ENCODE peak calls at places on chromosomes 7 and 10, in eight cellular contexts. A is fibroblast of the aortic adventitia, H is AG04450, L is tibial artery, B is neural progenitor cell, P is bronchial epithelial cell, E is ovary, U is heart right ventricle. G is an unnamed sample.

GRCh38 chr7:149202831-149203231 is 7.5 kb downstream of the ZNF282 start:
- DNase-seq in A (peak; percentile 38), H (no peak), L (no peak), B (no peak), P (no peak), E (no peak), U (peak; percentile 21), G (no peak)

GRCh38 chr7:69787736-69788431 is 189.6 kb downstream of the AUTS2 start:
- DNase-seq in A (no peak), H (no peak), L (no peak), B (peak; percentile 39), P (no peak), E (no peak), U (no peak), G (no peak)

GRCh38 chr7:2719007-2719406 is 31.0 kb downstream of the AMZ1 start:
- DNase-seq in A (no peak), H (no peak), L (no peak), B (peak; percentile 62), P (no peak), E (no peak), U (no peak), G (no peak)

GRCh38 chr7:45978731-45979211 is 57.7 kb upstream of the IGFBP3 start:
- DNase-seq in A (no peak), H (no peak), L (no peak), B (no peak), P (peak; percentile 34), E (no peak), U (no peak), G (no peak)

GRCh38 chr10:92712016-92712889 is 22.5 kb downstream of the HHEX start:
- DNase-seq in A (no peak), H (no peak), L (no peak), B (no peak), P (no peak), E (no peak), U (no peak), G (no peak)

GRCh38 chr7:121420976-121421375 is 24.9 kb upstream of the FAM3C start:
- DNase-seq in A (no peak), H (no peak), L (no peak), B (no peak), P (peak; percentile 87), E (no peak), U (no peak), G (no peak)

GRCh38 chr7:83476501-83476900 is 172.4 kb downstream of the SEMA3E start:
- DNase-seq in A (no peak), H (no peak), L (no peak), B (no peak), P (no peak), E (no peak), U (no peak), G (no peak)

GRCh38 chr10:52170776-52171175 is 143.3 kb upstream of the DKK1 start:
- DNase-seq in A (no peak), H (no peak), L (no peak), B (no peak), P (no peak), E (no peak), U (no peak), G (no peak)

GRCh38 chr7:6251653-6252052 is 20.8 kb downstream of the CYTH3 start:
- DNase-seq in A (no peak), H (no peak), L (no peak), B (no peak), P (no peak), E (no peak), U (no peak), G (no peak)

GRCh38 chr10:98030991-98031431 is 590 bp upstream of the CRTAC1 start:
- DNase-seq in A (no peak), H (no peak), L (no peak), B (peak; percentile 73), P (no peak), E (no peak), U (no peak), G (no peak)

GRCh38 chr10:127303105-127303504 is 106.7 kb upstream of the INSYN2A start:
- DNase-seq in A (no peak), H (no peak), L (no peak), B (no peak), P (peak; percentile 41), E (no peak), U (no peak), G (no peak)

GRCh38 chr10:74072503-74072902 is 74.6 kb downstream of the VCL start:
- DNase-seq in A (no peak), H (no peak), L (no peak), B (no peak), P (no peak), E (no peak), U (no peak), G (no peak)

GRCh38 chr10:74071151-74071550 is 73.2 kb downstream of the VCL start:
- DNase-seq in A (peak; percentile 84), H (peak; percentile 82), L (no peak), B (no peak), P (no peak), E (no peak), U (peak; percentile 54), G (peak; percentile 57)

GRCh38 chr10:74063256-74063655 is 65.3 kb downstream of the VCL start:
- DNase-seq in A (peak; percentile 49), H (no peak), L (no peak), B (no peak), P (no peak), E (no peak), U (no peak), G (no peak)

GRCh38 chr10:74067373-74068370 is 69.8 kb downstream of the VCL start:
- DNase-seq in A (peak; percentile 78), H (no peak), L (no peak), B (no peak), P (peak; percentile 33), E (no peak), U (no peak), G (no peak)
- H3K4me3 ChIP-seq in A (no peak overlapping the region), H (no peak overlapping the region), L (no peak overlapping the region), B (no peak overlapping the region), P (no peak overlapping the region), E (no peak overlapping the region), U (no peak overlapping the region), G (no peak overlapping the region)

GRCh38 chr7:29194206-29194593 is 375 bp upstream of the CHN2 start:
- DNase-seq in A (no peak), H (no peak), L (no peak), B (peak; percentile 72), P (no peak), E (peak; percentile 18), U (no peak), G (no peak)

GRCh38 chr7:29193316-29194205 is 1.0 kb upstream of the CHN2 start:
- DNase-seq in A (no peak), H (no peak), L (no peak), B (peak; percentile 31), P (no peak), E (no peak), U (no peak), G (no peak)

GRCh38 chr7:29196191-29196590 is 1.6 kb downstream of the CHN2 start:
- DNase-seq in A (no peak), H (no peak), L (no peak), B (no peak), P (no peak), E (no peak), U (no peak), G (no peak)

GRCh38 chr7:29192811-29193210 is 1.8 kb upstream of the CHN2 start:
- DNase-seq in A (no peak), H (no peak), L (no peak), B (no peak), P (no peak), E (no peak), U (no peak), G (no peak)

GRCh38 chr7:29194594-29195417 is at the start of gene CHN2:
- DNase-seq in A (peak; percentile 26), H (no peak), L (peak; percentile 62), B (peak; percentile 84), P (peak; percentile 11), E (peak; percentile 49), U (peak; percentile 62), G (no peak)
- TF ChIP-seq CTCF in A (no peak), H (no peak), L (no peak), B (no peak), P (no peak), E (no peak), U (peak; percentile 38), G (no peak)

DNA sequence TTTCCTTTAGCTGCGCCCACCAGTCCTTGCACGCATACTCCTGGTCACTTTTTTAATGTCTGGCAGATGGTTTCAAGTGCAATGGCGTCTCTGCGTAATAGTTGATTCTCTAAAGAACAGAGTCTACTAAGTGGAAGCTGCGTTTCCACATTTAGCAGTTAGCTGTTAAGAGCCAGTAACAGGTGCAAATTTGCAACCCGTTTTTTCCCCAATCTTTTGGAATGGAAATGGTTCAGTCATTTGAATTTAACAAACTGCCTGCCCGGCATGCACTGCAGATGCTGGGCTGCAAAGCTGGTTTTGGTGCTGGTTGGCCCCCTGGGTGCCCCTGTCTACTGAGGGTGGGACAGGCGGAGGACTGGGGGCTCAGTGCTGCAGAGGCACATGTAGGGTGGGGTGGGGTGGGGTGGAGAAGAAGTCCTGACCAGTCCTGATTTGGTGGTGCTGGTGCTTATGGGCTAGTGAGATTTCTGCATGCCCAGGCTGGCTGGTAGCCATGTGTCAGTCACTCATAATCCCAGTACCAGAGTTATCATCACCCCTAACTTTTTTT is 43.9 kb downstream of the CUX1 start:
- DNase-seq in A (no peak), H (no peak), L (no peak), B (no peak), P (no peak), E (no peak), U (no peak), G (no peak)
- H3K4me3 ChIP-seq in A (no peak overlapping the region), H (no peak overlapping the region), L (no peak overlapping the region), B (no peak overlapping the region), P (no peak overlapping the region), E (no peak overlapping the region), U (no peak overlapping the region), G (no peak overlapping the region)

GRCh38 chr7:156143683-156144082 is 331.4 kb upstream of the SHH start:
- DNase-seq in A (no peak), H (no peak), L (no peak), B (no peak), P (no peak), E (no peak), U (no peak), G (no peak)

GRCh38 chr7:156147104-156147503 is 334.8 kb upstream of the SHH start:
- DNase-seq in A (no peak), H (no peak), L (no peak), B (no peak), P (no peak), E (no peak), U (no peak), G (no peak)

GRCh38 chr7:156145184-156145583 is 332.9 kb upstream of the SHH start:
- DNase-seq in A (no peak), H (no peak), L (no peak), B (no peak), P (no peak), E (no peak), U (no peak), G (no peak)

GRCh38 chr7:156147771-156148504 is 335.7 kb upstream of the SHH start:
- DNase-seq in A (no peak), H (no peak), L (no peak), B (no peak), P (no peak), E (no peak), U (no peak), G (no peak)

DNA sequence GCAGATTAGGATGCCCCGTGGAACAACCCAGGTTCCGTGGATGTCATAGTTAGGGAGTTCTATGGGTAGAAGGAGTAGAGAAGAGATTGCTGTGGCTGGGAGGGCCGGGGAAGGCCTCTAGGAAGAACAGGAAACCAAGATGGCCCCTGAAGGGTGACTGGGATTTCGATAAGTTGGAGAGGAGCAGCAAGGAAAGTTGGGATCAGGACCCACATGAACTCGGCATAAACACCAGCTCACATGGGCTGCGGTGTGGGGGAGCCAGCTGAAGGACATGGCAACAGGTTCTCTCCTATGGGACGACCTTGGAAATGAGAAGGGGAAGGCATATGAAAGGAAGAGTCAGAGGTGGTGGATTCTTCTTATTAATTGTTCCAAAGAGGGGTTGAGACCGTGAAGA is 333.7 kb upstream of the SHH start:
- DNase-seq in A (no peak), H (no peak), L (no peak), B (no peak), P (no peak), E (no peak), U (no peak), G (no peak)
- TF ChIP-seq CTCF in A (no peak), H (no peak), L (no peak), B (no peak), P (no peak), E (no peak), U (no peak), G (no peak)